ENCODE peak calls at places on chromosomes 16 and 17, in four cellular contexts. Q is CD8-positive, alpha-beta T cell; T is SK-N-SH; O is HCT116. F is an unnamed sample.

GRCh38 chr17:7508846-7509245 is 24.7 kb downstream of the POLR2A start:
- DNase-seq in Q (no peak), T (no peak), O (no peak), F (no peak)

GRCh38 chr17:36921131-36921851 is 16.0 kb upstream of the LHX1 start:
- DNase-seq in O (peak; percentile 98), T (no peak), Q (no peak), F (peak; percentile 58)

GRCh38 chr17:64081802-64082799 is 47.8 kb downstream of the ERN1 start:
- DNase-seq in T (peak; percentile 76), O (peak; percentile 82), Q (peak; percentile 46), F (peak; percentile 82)

GRCh38 chr16:578870-579405 is 9.2 kb downstream of the PIGQ start:
- DNase-seq in T (peak; percentile 77), O (no peak), Q (peak; percentile 60), F (peak; percentile 89)

GRCh38 chr16:27561216-27561615 is 11.3 kb downstream of the KATNIP start:
- DNase-seq in O (no peak), Q (no peak), T (no peak), F (no peak)

GRCh38 chr17:19812407-19812806 is 55.3 kb downstream of the ULK2 start:
- DNase-seq in Q (no peak), O (no peak), T (no peak), F (no peak)

GRCh38 chr17:52737071-52737470 is 578.6 kb upstream of the CA10 start:
- DNase-seq in O (no peak), Q (no peak), T (no peak), F (no peak)

GRCh38 chr16:28597692-28598261 is 927 bp upstream of the SULT1A2 start:
- DNase-seq in O (no peak), T (no peak), Q (no peak), F (peak; percentile 82)

GRCh38 chr16:68040506-68041288 is 17.6 kb downstream of the DUS2 start:
- DNase-seq in O (peak; percentile 63), T (peak; percentile 82), Q (peak; percentile 90), F (peak; percentile 71)

GRCh38 chr16:78639775-78640174 is 540.3 kb downstream of the WWOX start:
- DNase-seq in O (no peak), Q (no peak), T (no peak), F (no peak)

GRCh38 chr16:48160575-48160974 is 4.8 kb upstream of the ABCC12 start:
- DNase-seq in T (no peak), Q (no peak), O (no peak), F (peak; percentile 57)

GRCh38 chr17:40417258-40417608 is 463 bp downstream of the TOP2A start:
- DNase-seq in T (no peak), Q (no peak), O (no peak), F (no peak)

GRCh38 chr16:68718596-68718995 is 18.5 kb upstream of the CDH1 start:
- DNase-seq in Q (no peak), O (no peak), T (no peak), F (no peak)

GRCh38 chr17:4899341-4900230 is at the start of gene C17orf107:
- DNase-seq in T (no peak), O (no peak), Q (peak; percentile 87), F (peak; percentile 89)

GRCh38 chr16:69851491-69852240 is 89.5 kb downstream of the WWP2 start:
- DNase-seq in O (no peak), T (no peak), Q (no peak), F (no peak)

GRCh38 chr17:74231846-74232713 is 18.7 kb downstream of the TTYH2 start:
- DNase-seq in O (no peak), T (no peak), Q (no peak), F (no peak)

GRCh38 chr16:457732-458400 is 32.4 kb downstream of the RAB11FIP3 start:
- DNase-seq in T (peak; percentile 53), Q (no peak), O (no peak), F (peak; percentile 52)

GRCh38 chr17:40922239-40922638 is 15.2 kb downstream of the KRT23 start:
- DNase-seq in O (no peak), T (no peak), Q (no peak), F (peak; percentile 76)

GRCh38 chr16:82016268-82016667 is 5.0 kb upstream of the SDR42E1 start:
- DNase-seq in Q (no peak), O (peak; percentile 52), T (peak; percentile 34), F (peak; percentile 66)

GRCh38 chr17:80107231-80108021 is 6.0 kb downstream of the GAA start:
- DNase-seq in T (no peak), O (no peak), Q (no peak), F (no peak)

GRCh38 chr16:11004351-11004750 is 60.0 kb downstream of the CLEC16A start:
- DNase-seq in T (no peak), Q (no peak), O (no peak), F (no peak)

GRCh38 chr17:601462-602303 is 113.0 kb downstream of the VPS53 start:
- DNase-seq in O (no peak), T (peak; percentile 79), Q (no peak), F (peak; percentile 32)

GRCh38 chr17:41782142-41782541 is 4.4 kb downstream of the JUP start:
- DNase-seq in O (no peak), Q (no peak), T (no peak), F (peak; percentile 32)

DNA sequence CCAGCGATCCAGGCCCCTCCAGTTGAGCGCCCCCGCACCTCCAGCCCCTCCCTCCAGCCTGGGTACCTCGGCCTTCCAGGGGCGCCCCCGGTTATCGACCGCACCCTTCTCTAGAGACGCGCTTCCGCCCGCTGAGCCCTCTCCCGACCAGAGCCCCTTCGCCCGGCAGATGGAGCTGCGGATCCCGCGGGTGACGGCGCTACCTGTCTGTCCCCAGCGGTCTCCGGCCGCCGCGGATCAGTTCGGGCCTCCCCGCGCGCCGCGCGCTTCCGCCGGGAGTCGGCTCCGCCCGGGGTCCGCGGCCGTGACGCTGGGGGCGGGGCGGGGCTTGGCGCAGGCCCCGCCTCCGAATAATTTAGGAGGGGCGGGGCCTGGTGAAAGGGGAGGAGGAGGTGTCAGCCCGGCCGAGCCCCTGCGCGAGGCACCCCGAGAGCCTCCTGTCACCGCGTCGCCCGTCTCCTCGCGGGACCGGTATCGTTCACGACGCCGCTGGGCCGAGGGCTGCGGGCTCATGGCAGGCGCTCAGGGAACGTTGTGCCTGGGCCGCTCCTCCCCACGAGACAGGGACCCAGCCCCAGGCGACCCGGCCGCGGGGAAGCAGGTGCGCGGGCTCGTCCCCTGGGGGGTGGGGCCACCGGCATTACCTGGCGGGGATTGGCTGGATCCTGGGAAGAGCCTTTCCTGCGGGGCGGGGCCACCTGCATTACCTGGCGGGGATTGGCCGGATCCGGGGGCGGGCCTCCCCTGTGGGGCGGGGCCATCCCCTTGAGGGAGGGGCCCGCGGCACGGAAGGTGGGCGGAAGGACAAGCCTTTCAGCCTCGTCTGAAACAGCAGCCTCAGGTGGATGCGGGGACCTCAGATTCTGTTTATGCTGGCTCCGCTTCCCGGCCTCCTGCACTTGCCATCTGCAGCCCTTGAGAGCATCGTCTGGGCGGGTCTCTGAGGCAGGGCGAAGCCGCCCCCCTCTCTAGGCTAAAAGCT is at the start of gene SPATA2L:
- DNase-seq in O (peak; percentile 95), T (peak; percentile 99), Q (peak; percentile 97), F (peak; percentile 82)
- TF ChIP-seq CTCF in O (no peak), T (no peak), Q (peak; percentile 54), F (no peak)

GRCh38 chr16:31476305-31477219 is 4.6 kb downstream of the TGFB1I1 start:
- DNase-seq in T (peak; percentile 59), Q (peak; percentile 90), O (no peak), F (no peak)
- H3K36me3 ChIP-seq in T (peaks cover 35% of the 10 kb centered on the region), Q (no peaks in the 10 kb centered on the region), O (no peaks in the 10 kb centered on the region), F (peaks cover 8% of the 10 kb centered on the region)

GRCh38 chr16:85029413-85029794 is 1.8 kb downstream of the KIAA0513 start:
- DNase-seq in T (peak; percentile 45), O (no peak), Q (peak; percentile 63), F (no peak)
- H3K27ac ChIP-seq in T (peak overlapping the region; percentile 84), O (no peak overlapping the region), Q (no peak overlapping the region), F (no peak overlapping the region)

DNA sequence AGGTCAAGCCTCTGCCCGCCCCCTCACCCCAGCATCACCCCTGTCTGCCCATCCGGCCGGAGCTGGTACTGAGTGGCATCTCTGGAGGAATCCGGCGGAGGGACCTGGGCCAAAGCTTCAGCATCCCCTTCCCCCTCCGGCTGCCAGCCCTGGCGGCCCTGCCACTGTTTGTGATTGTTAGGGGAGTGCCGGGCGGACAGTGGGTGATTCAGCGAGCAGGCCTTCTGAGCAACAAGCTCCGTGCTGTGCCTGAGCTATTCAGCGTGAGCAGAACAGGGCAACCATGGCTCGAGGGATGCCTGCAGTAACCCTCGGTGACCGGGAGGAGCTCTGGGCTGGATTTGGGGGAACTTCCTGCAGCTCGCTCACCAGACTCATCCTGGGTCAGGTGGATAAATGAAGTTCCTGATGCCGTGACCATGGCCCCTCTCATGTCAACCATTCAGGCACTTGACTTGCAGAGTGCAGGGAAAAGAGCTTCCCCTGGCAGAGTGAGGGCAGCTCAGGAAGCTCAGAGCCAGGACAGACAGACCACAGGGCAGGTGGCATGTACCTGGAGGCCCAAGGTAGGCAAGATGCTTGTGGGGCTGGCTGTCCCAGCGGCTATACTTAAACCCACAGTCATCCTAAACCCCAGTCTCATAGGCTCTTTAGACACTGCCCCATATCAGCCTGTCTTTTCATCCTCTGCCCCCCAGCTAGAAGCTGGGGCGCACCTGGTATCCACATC is 24.3 kb upstream of the MLKL start:
- DNase-seq in Q (no peak), O (no peak), T (no peak), F (no peak)
- TF ChIP-seq CTCF in Q (no peak), O (no peak), T (no peak), F (peak; percentile 10)

DNA sequence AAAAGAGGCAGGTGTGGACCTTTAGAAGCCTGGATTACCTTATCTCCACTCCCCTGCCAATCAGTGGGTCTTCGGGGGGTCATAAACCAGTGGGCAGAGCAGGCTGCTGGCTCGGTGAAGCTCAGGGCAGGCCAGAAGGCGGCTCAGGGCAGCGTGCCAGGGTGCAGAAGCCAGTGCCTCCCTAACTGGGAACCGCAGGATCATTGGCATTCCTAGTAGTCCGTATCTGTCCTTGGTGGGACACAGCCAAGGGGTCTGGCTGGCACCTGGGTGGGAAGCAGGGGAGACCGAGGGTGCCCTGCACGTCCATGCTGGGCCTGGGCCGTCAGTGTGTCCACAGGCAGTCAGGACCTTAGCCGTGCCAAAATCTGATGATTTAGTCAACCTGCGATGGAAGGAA is 76.8 kb downstream of the SEC14L1 start:
- DNase-seq in Q (no peak), T (no peak), O (no peak), F (no peak)
- H3K36me3 ChIP-seq in Q (peaks cover 21% of the 10 kb centered on the region), T (peaks cover 46% of the 10 kb centered on the region), O (peaks cover 9% of the 10 kb centered on the region), F (peaks cover 11% of the 10 kb centered on the region)

GRCh38 chr16:12185563-12185962 is 209.0 kb downstream of the SNX29 start:
- DNase-seq in T (no peak), O (no peak), Q (no peak), F (no peak)
- H3K27ac ChIP-seq in T (no peak overlapping the region), O (no peak overlapping the region), Q (no peak overlapping the region), F (no peak overlapping the region)

GRCh38 chr16:53743149-53743566 is 39.2 kb downstream of the FTO start:
- DNase-seq in Q (no peak), O (peak; percentile 55), T (no peak), F (peak; percentile 55)

GRCh38 chr16:53744449-53744848 is 40.5 kb downstream of the FTO start:
- DNase-seq in O (no peak), Q (peak; percentile 14), T (no peak), F (no peak)

GRCh38 chr16:53740476-53740875 is 36.5 kb downstream of the FTO start:
- DNase-seq in Q (no peak), O (no peak), T (no peak), F (no peak)

GRCh38 chr16:53740933-53741531 is 37.1 kb downstream of the FTO start:
- DNase-seq in O (no peak), T (no peak), Q (no peak), F (no peak)

GRCh38 chr16:53741546-53741945 is 37.6 kb downstream of the FTO start:
- DNase-seq in O (no peak), Q (no peak), T (no peak), F (no peak)
- TF ChIP-seq CTCF in O (no peak), Q (no peak), T (no peak), F (no peak)

GRCh38 chr17:45108595-45109521 is 23.5 kb downstream of the PLCD3 start:
- DNase-seq in O (no peak), T (no peak), Q (no peak), F (no peak)
- H3K36me3 ChIP-seq in O (peaks cover 30% of the 10 kb centered on the region), T (peaks cover 56% of the 10 kb centered on the region), Q (peaks cover 21% of the 10 kb centered on the region), F (peaks cover 28% of the 10 kb centered on the region)

F was measured in cardiac muscle cell.